ENCODE peak calls at places on chromosomes 12 and 14, in five cellular contexts. One of them, this sample, is unnamed. For H3K27me3, the result is how much of the 10 kb centered on the place peaks cover.

GRCh38 chr14:69428289-69428998 is 30.0 kb downstream of the SLC39A9 start:
- DNase-seq in neuronal stem cell: no peak
- DNase-seq in upper lobe of right lung: no peak
- DNase-seq in right cardiac atrium: no peak
- DNase-seq in mammary epithelial cell: no peak
- DNase-seq in this sample: no peak

GRCh38 chr14:68506021-68506644 is 286.7 kb downstream of the ZFP36L1 start:
- DNase-seq in mammary epithelial cell: peak
- DNase-seq in right cardiac atrium: peak
- DNase-seq in neuronal stem cell: no peak
- DNase-seq in upper lobe of right lung: peak
- DNase-seq in this sample: peak

GRCh38 chr12:121438207-121438606 is 38.3 kb downstream of the RNF34 start:
- DNase-seq in neuronal stem cell: no peak
- DNase-seq in mammary epithelial cell: no peak
- DNase-seq in upper lobe of right lung: no peak
- DNase-seq in right cardiac atrium: no peak
- DNase-seq in this sample: no peak

GRCh38 chr14:70685480-70686197 is 43.9 kb downstream of the TTC9 start:
- DNase-seq in mammary epithelial cell: no peak
- DNase-seq in right cardiac atrium: no peak
- DNase-seq in upper lobe of right lung: no peak
- DNase-seq in neuronal stem cell: no peak
- DNase-seq in this sample: no peak

GRCh38 chr12:32454075-32454474 is 54.7 kb downstream of the FGD4 start:
- DNase-seq in right cardiac atrium: no peak
- DNase-seq in upper lobe of right lung: no peak
- DNase-seq in neuronal stem cell: peak
- DNase-seq in mammary epithelial cell: peak
- DNase-seq in this sample: peak

GRCh38 chr14:57749267-57749666 is 116.6 kb downstream of the SLC35F4 start:
- DNase-seq in right cardiac atrium: no peak
- DNase-seq in neuronal stem cell: no peak
- DNase-seq in upper lobe of right lung: no peak
- DNase-seq in mammary epithelial cell: peak
- DNase-seq in this sample: no peak

GRCh38 chr14:35286707-35287106 is 5.5 kb upstream of the PSMA6 start:
- DNase-seq in neuronal stem cell: no peak
- DNase-seq in upper lobe of right lung: no peak
- DNase-seq in right cardiac atrium: no peak
- DNase-seq in mammary epithelial cell: no peak
- DNase-seq in this sample: no peak

GRCh38 chr14:92785601-92786426 is 8.3 kb upstream of the GOLGA5 start:
- DNase-seq in neuronal stem cell: no peak
- DNase-seq in upper lobe of right lung: no peak
- DNase-seq in mammary epithelial cell: peak
- DNase-seq in right cardiac atrium: peak
- DNase-seq in this sample: no peak

GRCh38 chr12:124862768-124863408 is 776 bp downstream of the SCARB1 start:
- DNase-seq in neuronal stem cell: no peak
- DNase-seq in right cardiac atrium: peak
- DNase-seq in upper lobe of right lung: no peak
- DNase-seq in mammary epithelial cell: peak
- DNase-seq in this sample: peak

GRCh38 chr14:74516451-74517155 is 23.0 kb downstream of the ISCA2 start:
- DNase-seq in right cardiac atrium: peak
- DNase-seq in mammary epithelial cell: peak
- DNase-seq in upper lobe of right lung: peak
- DNase-seq in neuronal stem cell: no peak
- DNase-seq in this sample: no peak

DNA sequence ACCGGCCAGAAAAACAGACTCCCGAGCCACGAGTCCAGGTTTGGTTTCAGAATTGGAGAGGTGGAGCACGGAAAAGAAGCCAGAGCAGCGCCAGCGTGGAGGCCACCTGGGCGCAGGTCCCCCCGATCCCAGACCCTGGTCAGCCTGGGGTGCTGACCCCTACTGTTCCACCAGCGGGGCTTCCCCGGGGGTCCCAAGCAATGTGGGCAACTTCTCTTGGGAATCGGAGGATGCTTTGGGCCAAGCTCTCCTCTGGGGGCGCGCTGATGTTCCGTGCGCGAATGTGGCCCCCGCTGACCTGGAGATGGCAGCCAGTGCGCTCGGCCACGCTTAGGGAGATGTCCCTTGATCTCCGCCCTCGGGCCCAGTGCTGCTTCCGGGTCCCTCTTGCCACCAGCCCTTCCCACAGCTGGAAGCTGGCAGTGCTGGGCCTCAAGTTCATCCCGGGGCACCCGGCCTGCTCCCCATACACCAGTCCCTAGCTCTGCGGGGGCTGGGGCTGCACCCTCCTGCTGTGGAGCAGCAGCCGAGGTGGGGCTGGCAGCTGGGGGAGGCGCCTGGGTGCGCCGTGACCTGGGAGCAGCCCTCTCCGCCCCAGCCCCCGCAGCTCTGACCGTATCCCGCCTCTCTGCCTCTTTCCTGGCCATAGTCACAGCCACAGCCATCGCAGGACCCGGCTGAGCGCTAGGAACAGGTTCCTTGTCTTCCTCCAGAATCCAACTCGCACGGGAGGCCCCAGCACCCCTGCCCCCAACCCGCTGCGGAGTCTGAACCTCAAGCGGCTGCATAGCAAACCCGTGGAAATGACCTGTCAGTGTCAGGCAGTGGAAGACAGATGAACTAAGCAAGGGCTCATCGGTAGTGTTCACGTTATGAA is 91.2 kb downstream of the RCOR1 start:
- DNase-seq in neuronal stem cell: no peak
- DNase-seq in mammary epithelial cell: no peak
- DNase-seq in upper lobe of right lung: peak
- DNase-seq in right cardiac atrium: peak
- DNase-seq in this sample: no peak
- H3K4me3 ChIP-seq in neuronal stem cell: no peak
- H3K4me3 ChIP-seq in mammary epithelial cell: no peak
- H3K4me3 ChIP-seq in upper lobe of right lung: no peak
- H3K4me3 ChIP-seq in right cardiac atrium: no peak
- H3K4me3 ChIP-seq in this sample: no peak

DNA sequence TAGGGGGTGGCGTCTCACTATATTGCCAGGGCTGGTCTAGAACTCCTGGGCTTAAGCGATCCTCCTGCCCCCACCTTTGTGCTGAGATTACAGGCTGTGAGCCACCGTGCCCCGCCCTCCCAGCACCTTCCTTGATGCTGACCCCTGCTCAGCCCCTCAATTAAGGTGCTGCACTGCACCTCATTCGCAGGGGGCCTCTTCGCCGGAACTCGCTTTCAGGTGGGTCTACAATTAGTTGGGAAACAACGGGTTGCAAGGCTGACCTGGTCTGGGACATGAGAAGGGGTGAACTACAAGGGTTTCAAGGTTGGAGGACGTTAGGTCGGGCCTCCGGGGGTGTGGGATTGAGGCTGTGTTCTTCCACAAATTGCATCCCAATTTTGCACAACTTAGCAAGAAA is 1.2 kb upstream of the NOP2 start:
- DNase-seq in mammary epithelial cell: no peak
- DNase-seq in right cardiac atrium: no peak
- DNase-seq in neuronal stem cell: no peak
- DNase-seq in upper lobe of right lung: no peak
- DNase-seq in this sample: no peak
- H3K27ac ChIP-seq in mammary epithelial cell: no peak
- H3K27ac ChIP-seq in right cardiac atrium: no peak
- H3K27ac ChIP-seq in neuronal stem cell: no peak
- H3K27ac ChIP-seq in upper lobe of right lung: no peak
- H3K27ac ChIP-seq in this sample: no peak

GRCh38 chr14:101939771-101940170 is 24.6 kb upstream of the DYNC1H1 start:
- DNase-seq in neuronal stem cell: no peak
- DNase-seq in right cardiac atrium: no peak
- DNase-seq in mammary epithelial cell: no peak
- DNase-seq in upper lobe of right lung: peak
- DNase-seq in this sample: no peak
- H3K27me3 ChIP-seq in neuronal stem cell: under half
- H3K27me3 ChIP-seq in right cardiac atrium: under half
- H3K27me3 ChIP-seq in mammary epithelial cell: under half
- H3K27me3 ChIP-seq in upper lobe of right lung: under half
- H3K27me3 ChIP-seq in this sample: under half

GRCh38 chr12:109878749-109879148 is 1.6 kb downstream of the GLTP start:
- DNase-seq in upper lobe of right lung: no peak
- DNase-seq in mammary epithelial cell: no peak
- DNase-seq in right cardiac atrium: no peak
- DNase-seq in neuronal stem cell: no peak
- DNase-seq in this sample: no peak
- H3K4me3 ChIP-seq in upper lobe of right lung: peak
- H3K4me3 ChIP-seq in mammary epithelial cell: peak
- H3K4me3 ChIP-seq in right cardiac atrium: peak
- H3K4me3 ChIP-seq in neuronal stem cell: peak
- H3K4me3 ChIP-seq in this sample: peak

GRCh38 chr14:24815543-24815942 is 181.6 kb upstream of the GZMB start:
- DNase-seq in upper lobe of right lung: no peak
- DNase-seq in neuronal stem cell: no peak
- DNase-seq in right cardiac atrium: no peak
- DNase-seq in mammary epithelial cell: no peak
- DNase-seq in this sample: no peak

GRCh38 chr14:24818054-24818822 is 184.2 kb upstream of the GZMB start:
- DNase-seq in upper lobe of right lung: no peak
- DNase-seq in mammary epithelial cell: peak
- DNase-seq in right cardiac atrium: no peak
- DNase-seq in neuronal stem cell: no peak
- DNase-seq in this sample: no peak

GRCh38 chr14:24816011-24816928 is 182.3 kb upstream of the GZMB start:
- DNase-seq in neuronal stem cell: no peak
- DNase-seq in upper lobe of right lung: no peak
- DNase-seq in right cardiac atrium: no peak
- DNase-seq in mammary epithelial cell: peak
- DNase-seq in this sample: no peak

GRCh38 chr14:24817638-24818053 is 183.7 kb upstream of the GZMB start:
- DNase-seq in neuronal stem cell: no peak
- DNase-seq in right cardiac atrium: no peak
- DNase-seq in mammary epithelial cell: no peak
- DNase-seq in upper lobe of right lung: no peak
- DNase-seq in this sample: no peak

GRCh38 chr14:24816929-24817637 is 183.1 kb upstream of the GZMB start:
- DNase-seq in right cardiac atrium: no peak
- DNase-seq in neuronal stem cell: no peak
- DNase-seq in upper lobe of right lung: no peak
- DNase-seq in mammary epithelial cell: no peak
- DNase-seq in this sample: no peak
- H3K27ac ChIP-seq in right cardiac atrium: peak
- H3K27ac ChIP-seq in neuronal stem cell: no peak
- H3K27ac ChIP-seq in upper lobe of right lung: no peak
- H3K27ac ChIP-seq in mammary epithelial cell: no peak
- H3K27ac ChIP-seq in this sample: no peak

GRCh38 chr12:11653215-11653753 is 3.8 kb downstream of the ETV6 start:
- DNase-seq in mammary epithelial cell: peak
- DNase-seq in right cardiac atrium: no peak
- DNase-seq in upper lobe of right lung: no peak
- DNase-seq in neuronal stem cell: no peak
- DNase-seq in this sample: no peak
- H3K27me3 ChIP-seq in mammary epithelial cell: under half
- H3K27me3 ChIP-seq in right cardiac atrium: under half
- H3K27me3 ChIP-seq in upper lobe of right lung: under half
- H3K27me3 ChIP-seq in neuronal stem cell: under half
- H3K27me3 ChIP-seq in this sample: under half

GRCh38 chr14:99234982-99235491 is 37.0 kb downstream of the BCL11B start:
- DNase-seq in mammary epithelial cell: no peak
- DNase-seq in neuronal stem cell: peak
- DNase-seq in upper lobe of right lung: no peak
- DNase-seq in right cardiac atrium: no peak
- DNase-seq in this sample: peak
- H3K4me3 ChIP-seq in mammary epithelial cell: no peak
- H3K4me3 ChIP-seq in neuronal stem cell: no peak
- H3K4me3 ChIP-seq in upper lobe of right lung: no peak
- H3K4me3 ChIP-seq in right cardiac atrium: no peak
- H3K4me3 ChIP-seq in this sample: peak

GRCh38 chr12:98861232-98861631 is 216.1 kb downstream of the APAF1 start:
- DNase-seq in neuronal stem cell: no peak
- DNase-seq in mammary epithelial cell: no peak
- DNase-seq in right cardiac atrium: no peak
- DNase-seq in upper lobe of right lung: no peak
- DNase-seq in this sample: no peak

GRCh38 chr12:98852181-98852580 is 207.1 kb downstream of the APAF1 start:
- DNase-seq in mammary epithelial cell: no peak
- DNase-seq in right cardiac atrium: no peak
- DNase-seq in upper lobe of right lung: no peak
- DNase-seq in neuronal stem cell: no peak
- DNase-seq in this sample: no peak

DNA sequence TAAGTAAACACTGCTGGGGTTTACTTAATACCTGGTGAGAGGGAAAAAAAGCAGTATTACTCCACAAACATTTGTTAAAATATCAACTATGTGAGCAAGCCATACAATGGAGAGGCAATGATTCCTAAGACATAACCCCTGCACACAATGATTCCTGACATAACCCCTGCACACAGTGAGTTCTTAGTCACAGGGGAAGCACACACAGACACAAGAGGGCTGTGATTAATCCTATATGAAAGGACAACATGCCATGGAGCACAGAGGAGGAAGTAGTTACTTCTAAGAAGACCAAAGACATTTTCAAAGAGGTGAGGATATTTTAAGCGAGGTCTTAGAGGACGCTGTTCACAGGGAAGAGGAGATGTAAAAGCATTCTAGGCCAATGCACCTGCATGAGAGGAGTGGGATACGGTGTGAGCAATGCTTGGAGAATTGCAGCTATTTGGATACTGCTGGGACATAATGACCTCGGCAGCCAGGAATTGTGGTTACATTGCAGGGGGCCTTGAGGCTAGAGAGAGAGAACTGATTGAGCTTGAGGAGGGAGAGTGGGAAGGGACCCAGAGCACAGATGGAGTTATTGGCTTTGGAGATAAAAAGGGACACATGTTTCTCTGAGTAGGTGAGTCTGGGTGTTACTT is 211.9 kb downstream of the APAF1 start:
- DNase-seq in right cardiac atrium: no peak
- DNase-seq in mammary epithelial cell: no peak
- DNase-seq in neuronal stem cell: peak
- DNase-seq in upper lobe of right lung: no peak
- DNase-seq in this sample: peak
- H3K27ac ChIP-seq in right cardiac atrium: no peak
- H3K27ac ChIP-seq in mammary epithelial cell: no peak
- H3K27ac ChIP-seq in neuronal stem cell: peak
- H3K27ac ChIP-seq in upper lobe of right lung: no peak
- H3K27ac ChIP-seq in this sample: no peak

DNA sequence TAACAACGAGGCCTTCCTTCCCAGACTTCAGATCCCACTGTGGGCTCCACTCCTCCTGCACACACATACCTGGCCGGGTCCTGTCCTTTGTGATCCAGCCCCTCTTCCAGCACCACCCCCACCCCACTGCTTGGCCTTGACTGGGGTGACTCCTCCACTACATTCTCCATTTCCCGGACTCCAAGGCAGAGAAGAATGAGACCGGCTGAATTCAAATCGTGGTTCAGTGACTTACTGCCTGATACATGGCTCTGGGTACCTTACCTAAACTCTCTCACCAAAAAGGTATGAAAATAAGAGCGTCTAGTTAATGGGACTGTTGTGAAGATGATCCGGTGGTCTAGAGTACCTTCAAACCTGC is 1.7 kb upstream of the ZBTB42 start:
- DNase-seq in right cardiac atrium: peak
- DNase-seq in neuronal stem cell: no peak
- DNase-seq in upper lobe of right lung: no peak
- DNase-seq in mammary epithelial cell: no peak
- DNase-seq in this sample: no peak
- H3K27me3 ChIP-seq in right cardiac atrium: under half
- H3K27me3 ChIP-seq in neuronal stem cell: under half
- H3K27me3 ChIP-seq in upper lobe of right lung: under half
- H3K27me3 ChIP-seq in mammary epithelial cell: under half
- H3K27me3 ChIP-seq in this sample: under half